ENCODE peak calls at places on chromosome 21, in nine cellular contexts. B is lung, H is body of pancreas, F is K562, D is endodermal cell, U is fibroblast of lung, X is uterus, S is pancreas, W is esophagus squamous epithelium. A is an unnamed sample.
A peak's percentile ranks its signal among the peaks of the same experiment; 100 is the strongest.

GRCh38 chr21:16837319-16837718 is 675.5 kb upstream of the CXADR start:
- DNase-seq in B (no peak), H (no peak), F (no peak), D (no peak), U (peak; percentile 61), X (no peak), S (no peak), W (no peak), A (no peak)

GRCh38 chr21:36478207-36478701 is 1.7 kb downstream of the CLDN14 start:
- DNase-seq in B (no peak), H (no peak), F (no peak), D (no peak), U (peak; percentile 97), X (no peak), S (no peak), W (no peak), A (no peak)

GRCh38 chr21:23695449-23695848 is 1911.8 kb downstream of the MRPL39 start:
- DNase-seq in B (no peak), H (no peak), F (no peak), D (no peak), U (no peak), X (no peak), S (no peak), W (no peak), A (no peak)

GRCh38 chr21:44907966-44908364 is 12.7 kb downstream of the ITGB2 start:
- DNase-seq in B (no peak), H (no peak), F (peak; percentile 49), D (no peak), U (no peak), X (no peak), S (no peak), W (no peak), A (no peak)

GRCh38 chr21:37644666-37645065 is 271.6 kb downstream of the KCNJ6 start:
- DNase-seq in B (no peak), H (no peak), F (no peak), D (no peak), U (no peak), X (no peak), S (no peak), W (no peak), A (no peak)

GRCh38 chr21:36385233-36385908 is at the start of gene CHAF1B:
- DNase-seq in B (peak; percentile 77), H (peak; percentile 87), F (peak; percentile 99), D (peak; percentile 96), U (peak; percentile 48), X (peak; percentile 83), S (peak; percentile 91), W (no peak), A (peak; percentile 81)

GRCh38 chr21:44834231-44834950 is 16.5 kb upstream of the SUMO3 start:
- DNase-seq in B (no peak), H (no peak), F (no peak), D (peak; percentile 26), U (no peak), X (no peak), S (no peak), W (no peak), A (no peak)

GRCh38 chr21:36310016-36310415 is 10.0 kb upstream of the MORC3 start:
- DNase-seq in B (no peak), H (no peak), F (no peak), D (no peak), U (no peak), X (no peak), S (no peak), W (no peak), A (no peak)

GRCh38 chr21:44752701-44753235 is 41.4 kb upstream of the TSPEAR start:
- DNase-seq in B (no peak), H (no peak), F (no peak), D (no peak), U (no peak), X (no peak), S (no peak), W (no peak), A (no peak)

GRCh38 chr21:35375115-35375514 is 326.0 kb upstream of the RUNX1 start:
- DNase-seq in B (no peak), H (no peak), F (no peak), D (no peak), U (peak; percentile 91), X (no peak), S (no peak), W (no peak), A (no peak)

GRCh38 chr21:44890338-44890931 is 16.9 kb upstream of the PTTG1IP start:
- DNase-seq in B (no peak), H (no peak), F (no peak), D (no peak), U (no peak), X (no peak), S (no peak), W (no peak), A (no peak)

GRCh38 chr21:42565886-42566523 is 52.4 kb downstream of the SLC37A1 start:
- DNase-seq in B (no peak), H (peak; percentile 6), F (no peak), D (no peak), U (no peak), X (peak; percentile 9), S (no peak), W (no peak), A (no peak)

GRCh38 chr21:45868086-45868485 is 113.5 kb upstream of the COL6A1 start:
- DNase-seq in B (no peak), H (no peak), F (no peak), D (no peak), U (no peak), X (no peak), S (no peak), W (no peak), A (no peak)

GRCh38 chr21:14900611-14901010 is 164.2 kb downstream of the NRIP1 start:
- DNase-seq in B (no peak), H (no peak), F (no peak), D (no peak), U (peak; percentile 78), X (no peak), S (no peak), W (no peak), A (no peak)
- H3K4me3 ChIP-seq in B (no peak overlapping the region), H (no peak overlapping the region), F (no peak overlapping the region), D (no peak overlapping the region), U (no peak overlapping the region), X (no peak overlapping the region), S (no peak overlapping the region), W (no peak overlapping the region), A (no peak overlapping the region)

DNA sequence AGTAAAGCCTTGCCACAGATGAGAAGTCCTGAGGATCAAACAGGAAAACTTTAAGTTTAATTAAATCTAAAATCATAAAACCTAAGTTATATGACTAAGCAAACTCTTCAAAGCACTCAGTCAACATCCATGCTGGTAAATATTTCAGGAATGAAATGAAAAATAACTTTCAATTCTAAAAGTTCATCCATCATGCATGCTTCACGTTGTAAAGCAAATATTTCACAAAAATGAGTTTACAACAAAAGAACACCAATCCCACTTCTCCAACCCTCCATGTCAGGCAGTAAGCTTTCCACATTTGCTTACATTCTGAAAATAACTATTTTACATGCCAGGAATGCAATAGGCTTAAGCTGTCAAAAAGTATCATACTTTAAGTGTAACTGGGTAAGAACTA is 16.8 kb downstream of the APP start:
- DNase-seq in B (no peak), H (no peak), F (no peak), D (no peak), U (peak; percentile 58), X (no peak), S (no peak), W (no peak), A (no peak)
- H3K27ac ChIP-seq in B (no peak overlapping the region), H (no peak overlapping the region), F (no peak overlapping the region), D (no peak overlapping the region), U (no peak overlapping the region), X (no peak overlapping the region), S (no peak overlapping the region), W (no peak overlapping the region), A (no peak overlapping the region)

DNA sequence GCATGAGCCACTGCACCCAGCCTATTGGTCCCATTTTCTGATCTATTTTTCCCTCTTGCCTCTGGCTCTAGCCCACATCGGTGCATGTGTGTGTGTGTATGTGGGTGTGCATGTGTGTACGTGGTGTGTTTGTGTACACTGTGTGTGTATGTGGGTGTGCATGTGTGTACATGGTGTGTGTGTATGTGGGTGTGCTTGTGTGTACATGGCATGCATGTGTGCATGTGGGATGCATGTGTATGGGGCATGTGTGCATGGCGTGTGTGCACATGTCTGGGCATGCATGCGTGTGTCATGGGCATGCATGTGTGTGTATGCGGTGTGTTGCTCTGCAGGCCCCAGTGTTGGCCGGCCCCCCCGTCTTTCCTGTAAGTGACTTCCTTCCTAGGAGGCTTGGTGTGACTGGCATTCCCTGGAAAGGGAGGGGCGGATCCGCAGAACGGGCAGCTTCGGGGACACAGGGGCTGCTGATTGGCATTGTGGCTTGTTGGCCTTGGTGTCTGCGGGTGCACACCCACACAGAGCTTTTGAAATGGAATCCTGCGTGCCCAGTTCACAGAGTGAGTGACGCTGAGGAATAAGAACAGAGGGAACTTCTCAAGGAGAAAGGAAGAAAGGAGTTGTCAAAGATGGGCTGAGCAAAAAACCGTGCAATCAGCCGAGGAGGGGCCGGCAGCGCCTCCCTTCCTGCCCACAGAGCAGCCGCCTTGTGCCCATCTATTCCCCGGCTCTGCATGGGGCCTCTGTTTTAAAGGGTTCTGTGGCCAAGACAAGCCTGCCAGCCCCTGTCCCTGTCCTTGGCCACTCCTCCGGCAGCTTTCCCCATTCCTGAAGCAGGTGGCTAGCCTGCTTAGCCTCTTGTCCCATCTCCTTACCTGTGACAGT is 8.0 kb downstream of the PDXK start:
- DNase-seq in B (no peak), H (peak; percentile 31), F (no peak), D (peak; percentile 47), U (no peak), X (no peak), S (no peak), W (no peak), A (no peak)
- H3K4me3 ChIP-seq in B (no peak overlapping the region), H (no peak overlapping the region), F (no peak overlapping the region), D (no peak overlapping the region), U (no peak overlapping the region), X (no peak overlapping the region), S (no peak overlapping the region), W (no peak overlapping the region), A (no peak overlapping the region)

GRCh38 chr21:29295066-29295650 is 3.6 kb upstream of the BACH1 start:
- DNase-seq in B (no peak), H (no peak), F (no peak), D (no peak), U (no peak), X (no peak), S (no peak), W (no peak), A (no peak)

GRCh38 chr21:29298348-29299045 is at the start of gene BACH1:
- DNase-seq in B (peak; percentile 88), H (peak; percentile 92), F (peak; percentile 96), D (peak; percentile 96), U (peak; percentile 91), X (peak; percentile 90), S (peak; percentile 94), W (peak; percentile 58), A (peak; percentile 92)

GRCh38 chr21:29297483-29298347 is 1.0 kb upstream of the BACH1 start:
- DNase-seq in B (no peak), H (no peak), F (no peak), D (no peak), U (no peak), X (no peak), S (peak; percentile 13), W (no peak), A (no peak)

GRCh38 chr21:29299046-29299905 is 554 bp downstream of the BACH1 start:
- DNase-seq in B (peak; percentile 47), H (peak; percentile 69), F (peak; percentile 90), D (no peak), U (peak; percentile 63), X (peak; percentile 53), S (peak; percentile 69), W (no peak), A (peak; percentile 62)

DNA sequence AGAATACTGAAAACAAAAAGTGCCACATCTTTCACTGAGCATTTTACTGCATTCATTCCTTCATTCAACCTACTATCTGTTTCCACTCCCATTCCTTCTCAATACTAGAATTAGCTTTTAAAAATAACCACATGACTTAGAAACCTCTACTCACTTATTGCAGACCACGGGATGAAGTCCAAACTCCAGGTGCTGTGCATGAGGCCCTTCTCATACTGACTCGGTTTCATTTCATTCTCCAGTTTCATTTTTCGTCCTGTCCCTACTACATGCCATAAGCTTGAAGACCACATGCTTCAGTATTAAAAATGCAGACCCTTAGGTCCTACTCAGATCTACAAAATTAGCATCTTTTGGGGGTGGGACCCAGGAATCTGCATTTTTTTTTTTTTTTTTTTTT is 2.3 kb upstream of the BACH1 start:
- DNase-seq in B (no peak), H (no peak), F (no peak), D (no peak), U (no peak), X (no peak), S (no peak), W (no peak), A (no peak)
- H3K27ac ChIP-seq in B (no peak overlapping the region), H (no peak overlapping the region), F (no peak overlapping the region), D (no peak overlapping the region), U (no peak overlapping the region), X (no peak overlapping the region), S (no peak overlapping the region), W (no peak overlapping the region), A (no peak overlapping the region)

A was measured in colonic mucosa.